ENCODE peak calls at places on chromosome 10, in five cellular contexts. M is effector memory CD4-positive, alpha-beta T cell; N is tibial nerve; J is fibroblast of lung; X is suprapubic skin. A is an unnamed sample.

GRCh38 chr10:89369142-89370105 is 8.4 kb upstream of the IFIT1B start:
- DNase-seq in J (peak; percentile 80), N (no peak), M (no peak), X (no peak), A (no peak)

GRCh38 chr10:89086801-89087513 is 96.4 kb downstream of the FAS start:
- DNase-seq in X (peak; percentile 92), N (peak; percentile 73), J (peak; percentile 33), M (no peak), A (peak; percentile 63)

GRCh38 chr10:71244638-71245419 is 32.5 kb downstream of the UNC5B start:
- DNase-seq in J (peak; percentile 76), M (no peak), N (peak; percentile 76), X (peak; percentile 88), A (no peak)

GRCh38 chr10:42790835-42791234 is 8.2 kb downstream of the BMS1 start:
- DNase-seq in X (no peak), J (peak; percentile 81), M (no peak), N (no peak), A (no peak)

GRCh38 chr10:106566871-106567270 is 597.6 kb downstream of the SORCS1 start:
- DNase-seq in J (no peak), N (no peak), M (no peak), X (no peak), A (peak; percentile 28)

GRCh38 chr10:24453404-24453830 is 244.5 kb downstream of the KIAA1217 start:
- DNase-seq in M (no peak), N (no peak), J (peak; percentile 49), X (no peak), A (no peak)

GRCh38 chr10:60314306-60314940 is 75.3 kb downstream of the ANK3 start:
- DNase-seq in N (no peak), J (peak; percentile 81), X (no peak), M (no peak), A (no peak)

GRCh38 chr10:23754179-23754578 is 315.3 kb downstream of the OTUD1 start:
- DNase-seq in X (no peak), J (no peak), M (no peak), N (no peak), A (no peak)

GRCh38 chr10:14953452-14954000 is 370 bp downstream of the DCLRE1C start:
- DNase-seq in X (no peak), J (peak; percentile 73), M (no peak), N (peak; percentile 28), A (peak; percentile 55)

GRCh38 chr10:6786579-6787031 is 206.5 kb upstream of the PRKCQ start:
- DNase-seq in J (peak; percentile 61), X (no peak), M (no peak), N (no peak), A (no peak)

GRCh38 chr10:123945506-123945905 is 53.9 kb upstream of the CPXM2 start:
- DNase-seq in N (no peak), J (no peak), M (no peak), X (no peak), A (peak; percentile 6)

GRCh38 chr10:30531751-30532530 is 97.6 kb downstream of the LYZL2 start:
- DNase-seq in X (no peak), M (no peak), N (no peak), J (no peak), A (no peak)

GRCh38 chr10:17607060-17607459 is 10.1 kb downstream of the HACD1 start:
- DNase-seq in M (no peak), N (no peak), X (no peak), J (no peak), A (peak; percentile 2)

GRCh38 chr10:17217661-17218306 is 10.3 kb upstream of the VIM start:
- DNase-seq in M (no peak), J (peak; percentile 93), X (no peak), N (no peak), A (no peak)

GRCh38 chr10:71547841-71548493 is 151.2 kb downstream of the CDH23 start:
- DNase-seq in N (no peak), J (peak; percentile 58), X (no peak), M (no peak), A (peak; percentile 79)

GRCh38 chr10:119391430-119392313 is 150.8 kb downstream of the RGS10 start:
- DNase-seq in M (no peak), X (no peak), J (no peak), N (no peak), A (no peak)

GRCh38 chr10:47314416-47314970 is 7.8 kb upstream of the GDF2 start:
- DNase-seq in M (no peak), J (no peak), N (no peak), X (no peak), A (no peak)

GRCh38 chr10:32413513-32413912 is 32.4 kb upstream of the CCDC7 start:
- DNase-seq in J (peak; percentile 100), N (no peak), M (no peak), X (no peak), A (no peak)

GRCh38 chr10:61785410-61786105 is 115.9 kb upstream of the ARID5B start:
- DNase-seq in M (no peak), J (no peak), X (no peak), N (no peak), A (no peak)

GRCh38 chr10:22340362-22341189 is 4.7 kb upstream of the SPAG6 start:
- DNase-seq in J (peak; percentile 67), M (peak; percentile 45), X (peak; percentile 84), N (peak; percentile 60), A (peak; percentile 91)

GRCh38 chr10:73969224-73969811 is 28.6 kb upstream of the VCL start:
- DNase-seq in N (no peak), J (no peak), M (no peak), X (no peak), A (no peak)

GRCh38 chr10:58459069-58459468 is 53.6 kb upstream of the BICC1 start:
- DNase-seq in M (no peak), J (no peak), X (no peak), N (no peak), A (no peak)

GRCh38 chr10:132460071-132460470 is 63.1 kb downstream of the PWWP2B start:
- DNase-seq in J (no peak), M (no peak), N (no peak), X (no peak), A (no peak)

GRCh38 chr10:132461103-132461682 is 64.2 kb downstream of the PWWP2B start:
- DNase-seq in M (no peak), X (no peak), J (no peak), N (no peak), A (no peak)

GRCh38 chr10:132460691-132461090 is 63.7 kb downstream of the PWWP2B start:
- DNase-seq in J (no peak), M (no peak), N (no peak), X (no peak), A (no peak)

GRCh38 chr10:132462463-132463332 is 65.7 kb downstream of the PWWP2B start:
- DNase-seq in N (no peak), X (no peak), J (no peak), M (no peak), A (no peak)

DNA sequence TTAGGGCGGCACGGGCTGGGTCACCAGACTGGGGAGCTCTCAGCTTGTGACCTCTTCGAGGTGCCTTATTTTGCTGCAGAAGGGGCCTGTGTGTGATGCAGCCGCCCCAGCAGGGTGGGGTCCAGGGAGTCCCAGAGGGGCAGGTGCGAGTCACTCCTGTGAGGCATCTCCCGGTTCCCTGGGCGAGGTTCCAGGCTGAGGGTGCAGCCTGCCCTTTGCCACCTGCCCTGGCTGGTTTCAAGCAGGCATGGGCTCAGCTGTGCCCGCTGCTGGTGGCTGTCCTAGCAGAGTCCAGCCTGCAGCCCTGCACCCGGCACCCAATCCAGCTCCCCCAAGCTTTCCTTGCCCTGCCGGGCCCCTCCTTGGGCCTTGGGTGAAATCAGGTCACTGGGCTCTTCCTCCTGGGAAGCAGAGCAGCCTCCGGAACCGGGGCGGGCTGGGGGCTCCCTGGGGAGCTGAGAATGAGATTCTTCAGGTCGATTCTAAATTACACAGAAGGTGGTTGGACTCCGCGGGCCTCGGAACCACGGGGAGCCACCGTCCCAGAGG is 64.8 kb downstream of the PWWP2B start:
- DNase-seq in X (no peak), N (no peak), M (no peak), J (no peak), A (no peak)
- H3K4me1 ChIP-seq in X (peaks cover 42% of the 10 kb centered on the region), N (peaks cover 27% of the 10 kb centered on the region), M (no peaks in the 10 kb centered on the region), J (peaks cover 2% of the 10 kb centered on the region), A (no peaks in the 10 kb centered on the region)

DNA sequence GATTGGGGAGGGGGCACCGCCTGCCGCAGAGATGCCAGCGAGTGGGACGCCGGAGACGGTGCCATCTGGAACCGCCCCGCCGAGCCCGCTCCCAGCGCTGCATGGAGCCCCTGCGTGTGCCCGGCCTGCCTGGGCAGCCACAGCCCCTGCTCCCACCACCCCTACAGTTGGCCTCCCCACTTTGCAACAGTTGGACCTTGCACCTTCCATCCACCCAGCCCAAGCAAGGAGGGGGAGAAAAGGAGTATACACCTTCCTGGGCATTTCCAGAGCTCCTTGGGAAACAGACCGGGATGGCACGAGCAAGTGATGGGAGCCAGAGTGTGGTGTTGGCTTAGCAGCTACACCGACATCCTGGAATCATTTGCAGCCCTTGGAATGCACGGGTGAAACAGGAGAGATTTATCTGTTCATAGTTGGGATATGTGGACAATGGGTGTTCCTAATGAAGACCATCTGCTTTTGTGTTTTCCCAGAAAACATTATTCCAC is 10.5 kb downstream of the EBF3 start:
- DNase-seq in N (no peak), J (no peak), M (no peak), X (peak; percentile 78), A (peak; percentile 15)
- H3K4me3 ChIP-seq in N (no peak overlapping the region), J (no peak overlapping the region), M (no peak overlapping the region), X (peak overlapping the region; percentile 26), A (no peak overlapping the region)

GRCh38 chr10:129954916-129955315 is 9.2 kb downstream of the EBF3 start:
- DNase-seq in M (no peak), J (no peak), N (no peak), X (no peak), A (no peak)

GRCh38 chr10:129958118-129958685 is 5.9 kb downstream of the EBF3 start:
- DNase-seq in N (no peak), X (peak; percentile 47), J (no peak), M (no peak), A (no peak)

GRCh38 chr10:129956902-129957673 is 7.0 kb downstream of the EBF3 start:
- DNase-seq in J (no peak), X (no peak), N (no peak), M (no peak), A (no peak)

GRCh38 chr10:129955591-129956284 is 8.3 kb downstream of the EBF3 start:
- DNase-seq in J (no peak), M (no peak), N (no peak), X (no peak), A (peak; percentile 82)

GRCh38 chr10:129956285-129956649 is 7.8 kb downstream of the EBF3 start:
- DNase-seq in X (no peak), M (no peak), J (no peak), N (no peak), A (no peak)
- H3K4me1 ChIP-seq in X (peaks cover 33% of the 10 kb centered on the region), M (peaks cover 4% of the 10 kb centered on the region), J (no peaks in the 10 kb centered on the region), N (peaks cover 10% of the 10 kb centered on the region), A (peaks cover 51% of the 10 kb centered on the region)

GRCh38 chr10:11813855-11814557 is 9.2 kb upstream of the PROSER2 start:
- DNase-seq in N (no peak), M (no peak), J (no peak), X (no peak), A (no peak)
- H3K4me3 ChIP-seq in N (no peak overlapping the region), M (no peak overlapping the region), J (no peak overlapping the region), X (no peak overlapping the region), A (no peak overlapping the region)

A was measured in SJCRH30.